ENCODE peak calls at places on chromosomes 3 and 15, in six cellular contexts. One of them, this sample, is unnamed.

GRCh38 chr15:77418341-77419049 is 1.4 kb downstream of the PEAK1 start:
- DNase-seq in activated gamma-delta T cell treated with Interleukin-2 at 50 U/mL for 16 hours: no peak
- DNase-seq in ACHN: no peak
- DNase-seq in AG08395: peak; percentile 17
- DNase-seq in ecto neural progenitor cell: no peak
- DNase-seq in HuH-7: no peak
- DNase-seq in this sample: no peak

GRCh38 chr3:116586285-116586944 is 123.2 kb upstream of the TUSC7 start:
- DNase-seq in HuH-7: no peak
- DNase-seq in activated gamma-delta T cell treated with Interleukin-2 at 50 U/mL for 16 hours: no peak
- DNase-seq in ecto neural progenitor cell: no peak
- DNase-seq in ACHN: no peak
- DNase-seq in AG08395: no peak
- DNase-seq in this sample: no peak

GRCh38 chr3:126053513-126053912 is 30.4 kb downstream of the SLC41A3 start:
- DNase-seq in ACHN: no peak
- DNase-seq in AG08395: no peak
- DNase-seq in HuH-7: no peak
- DNase-seq in ecto neural progenitor cell: no peak
- DNase-seq in activated gamma-delta T cell treated with Interleukin-2 at 50 U/mL for 16 hours: no peak
- DNase-seq in this sample: no peak

GRCh38 chr15:66622677-66623076 is 56.9 kb upstream of the LCTL start:
- DNase-seq in ACHN: no peak
- DNase-seq in HuH-7: no peak
- DNase-seq in activated gamma-delta T cell treated with Interleukin-2 at 50 U/mL for 16 hours: no peak
- DNase-seq in ecto neural progenitor cell: no peak
- DNase-seq in AG08395: peak; percentile 42
- DNase-seq in this sample: no peak

GRCh38 chr15:48721061-48721810 is 75.7 kb upstream of the FBN1 start:
- DNase-seq in HuH-7: no peak
- DNase-seq in AG08395: peak; percentile 61
- DNase-seq in activated gamma-delta T cell treated with Interleukin-2 at 50 U/mL for 16 hours: no peak
- DNase-seq in ecto neural progenitor cell: no peak
- DNase-seq in ACHN: no peak
- DNase-seq in this sample: no peak

GRCh38 chr3:194183271-194183670 is 47.3 kb downstream of the HES1 start:
- DNase-seq in activated gamma-delta T cell treated with Interleukin-2 at 50 U/mL for 16 hours: no peak
- DNase-seq in HuH-7: no peak
- DNase-seq in ACHN: no peak
- DNase-seq in ecto neural progenitor cell: no peak
- DNase-seq in AG08395: no peak
- DNase-seq in this sample: no peak

GRCh38 chr15:23866832-23867231 is 179.7 kb upstream of the NDN start:
- DNase-seq in AG08395: no peak
- DNase-seq in ACHN: peak; percentile 30
- DNase-seq in activated gamma-delta T cell treated with Interleukin-2 at 50 U/mL for 16 hours: no peak
- DNase-seq in HuH-7: peak; percentile 15
- DNase-seq in ecto neural progenitor cell: no peak
- DNase-seq in this sample: no peak

GRCh38 chr3:11080492-11080891 is 73.8 kb upstream of the HRH1 start:
- DNase-seq in ACHN: no peak
- DNase-seq in activated gamma-delta T cell treated with Interleukin-2 at 50 U/mL for 16 hours: no peak
- DNase-seq in AG08395: no peak
- DNase-seq in ecto neural progenitor cell: no peak
- DNase-seq in HuH-7: no peak
- DNase-seq in this sample: no peak

GRCh38 chr3:57397175-57398026 is 104.9 kb upstream of the ASB14 start:
- DNase-seq in activated gamma-delta T cell treated with Interleukin-2 at 50 U/mL for 16 hours: peak; percentile 51
- DNase-seq in ACHN: peak; percentile 60
- DNase-seq in AG08395: peak; percentile 63
- DNase-seq in ecto neural progenitor cell: peak; percentile 47
- DNase-seq in HuH-7: peak; percentile 11
- DNase-seq in this sample: peak; percentile 57

GRCh38 chr3:196639517-196640500 is at the start of gene NRROS:
- DNase-seq in AG08395: peak; percentile 38
- DNase-seq in ACHN: peak; percentile 43
- DNase-seq in HuH-7: peak; percentile 75
- DNase-seq in ecto neural progenitor cell: peak; percentile 69
- DNase-seq in activated gamma-delta T cell treated with Interleukin-2 at 50 U/mL for 16 hours: peak; percentile 64
- DNase-seq in this sample: peak; percentile 85

GRCh38 chr3:50525987-50526386 is 22.6 kb upstream of the CACNA2D2 start:
- DNase-seq in AG08395: peak; percentile 76
- DNase-seq in ACHN: peak; percentile 64
- DNase-seq in HuH-7: peak; percentile 69
- DNase-seq in ecto neural progenitor cell: peak; percentile 75
- DNase-seq in activated gamma-delta T cell treated with Interleukin-2 at 50 U/mL for 16 hours: peak; percentile 23
- DNase-seq in this sample: no peak

GRCh38 chr3:194277547-194278091 is 73.5 kb downstream of the CPN2 start:
- DNase-seq in activated gamma-delta T cell treated with Interleukin-2 at 50 U/mL for 16 hours: no peak
- DNase-seq in ACHN: no peak
- DNase-seq in AG08395: peak; percentile 76
- DNase-seq in HuH-7: no peak
- DNase-seq in ecto neural progenitor cell: no peak
- DNase-seq in this sample: no peak

GRCh38 chr15:43514241-43515057 is 3.0 kb upstream of the MAP1A start:
- DNase-seq in activated gamma-delta T cell treated with Interleukin-2 at 50 U/mL for 16 hours: no peak
- DNase-seq in ecto neural progenitor cell: no peak
- DNase-seq in HuH-7: peak; percentile 68
- DNase-seq in ACHN: peak; percentile 12
- DNase-seq in AG08395: no peak
- DNase-seq in this sample: peak; percentile 26

GRCh38 chr3:170869240-170869592 is 779 bp downstream of the RPL22L1 start:
- DNase-seq in activated gamma-delta T cell treated with Interleukin-2 at 50 U/mL for 16 hours: no peak
- DNase-seq in AG08395: no peak
- DNase-seq in ACHN: no peak
- DNase-seq in HuH-7: no peak
- DNase-seq in ecto neural progenitor cell: no peak
- DNase-seq in this sample: no peak

GRCh38 chr3:49158108-49158709 is 7.9 kb downstream of the CCDC71 start:
- DNase-seq in AG08395: no peak
- DNase-seq in ACHN: peak; percentile 21
- DNase-seq in ecto neural progenitor cell: no peak
- DNase-seq in activated gamma-delta T cell treated with Interleukin-2 at 50 U/mL for 16 hours: peak; percentile 57
- DNase-seq in HuH-7: peak; percentile 64
- DNase-seq in this sample: peak; percentile 44

GRCh38 chr15:96047255-96047931 is 283.1 kb upstream of the NR2F2 start:
- DNase-seq in activated gamma-delta T cell treated with Interleukin-2 at 50 U/mL for 16 hours: no peak
- DNase-seq in HuH-7: no peak
- DNase-seq in AG08395: peak; percentile 63
- DNase-seq in ACHN: no peak
- DNase-seq in ecto neural progenitor cell: no peak
- DNase-seq in this sample: no peak

GRCh38 chr3:102866845-102867244 is 432.0 kb downstream of the ZPLD1 start:
- DNase-seq in ecto neural progenitor cell: no peak
- DNase-seq in activated gamma-delta T cell treated with Interleukin-2 at 50 U/mL for 16 hours: no peak
- DNase-seq in AG08395: no peak
- DNase-seq in ACHN: peak; percentile 17
- DNase-seq in HuH-7: no peak
- DNase-seq in this sample: no peak

This sample was measured in naive B cell.